ENCODE peak calls at places on chromosome 16, in ten cellular contexts. One of them, this sample, is unnamed.

GRCh38 chr16:11675561-11676511 is 7.6 kb downstream of the SNN start:
- DNase-seq in Panc1: no peak
- DNase-seq in HCT116: peak; percentile 72
- DNase-seq in effector memory CD4-positive, alpha-beta T cell: no peak
- DNase-seq in uterus: no peak
- DNase-seq in PC-3: no peak
- DNase-seq in transverse colon: peak; percentile 69
- DNase-seq in mesendoderm: peak; percentile 66
- DNase-seq in CD8-positive, alpha-beta memory T cell: no peak
- DNase-seq in naive thymus-derived CD4-positive, alpha-beta T cell: no peak
- DNase-seq in this sample: no peak

GRCh38 chr16:4790871-4791270 is 2.7 kb upstream of the SEPTIN12 start:
- DNase-seq in naive thymus-derived CD4-positive, alpha-beta T cell: no peak
- DNase-seq in mesendoderm: no peak
- DNase-seq in uterus: no peak
- DNase-seq in CD8-positive, alpha-beta memory T cell: no peak
- DNase-seq in Panc1: no peak
- DNase-seq in effector memory CD4-positive, alpha-beta T cell: no peak
- DNase-seq in PC-3: no peak
- DNase-seq in HCT116: no peak
- DNase-seq in transverse colon: no peak
- DNase-seq in this sample: no peak

GRCh38 chr16:26981266-26981938 is 85.3 kb upstream of the C16orf82 start:
- DNase-seq in effector memory CD4-positive, alpha-beta T cell: no peak
- DNase-seq in mesendoderm: no peak
- DNase-seq in naive thymus-derived CD4-positive, alpha-beta T cell: no peak
- DNase-seq in PC-3: no peak
- DNase-seq in uterus: no peak
- DNase-seq in Panc1: no peak
- DNase-seq in HCT116: no peak
- DNase-seq in transverse colon: no peak
- DNase-seq in CD8-positive, alpha-beta memory T cell: no peak
- DNase-seq in this sample: no peak

GRCh38 chr16:28990375-28991040 is 5.7 kb downstream of the LAT start:
- DNase-seq in naive thymus-derived CD4-positive, alpha-beta T cell: no peak
- DNase-seq in transverse colon: no peak
- DNase-seq in HCT116: no peak
- DNase-seq in uterus: no peak
- DNase-seq in mesendoderm: no peak
- DNase-seq in Panc1: no peak
- DNase-seq in CD8-positive, alpha-beta memory T cell: no peak
- DNase-seq in effector memory CD4-positive, alpha-beta T cell: no peak
- DNase-seq in PC-3: no peak
- DNase-seq in this sample: no peak

GRCh38 chr16:59259964-59260348 is 525.8 kb upstream of the GOT2 start:
- DNase-seq in effector memory CD4-positive, alpha-beta T cell: no peak
- DNase-seq in PC-3: no peak
- DNase-seq in naive thymus-derived CD4-positive, alpha-beta T cell: no peak
- DNase-seq in CD8-positive, alpha-beta memory T cell: no peak
- DNase-seq in uterus: no peak
- DNase-seq in HCT116: no peak
- DNase-seq in mesendoderm: no peak
- DNase-seq in Panc1: no peak
- DNase-seq in transverse colon: no peak
- DNase-seq in this sample: no peak

GRCh38 chr16:72560617-72561016 is 388.7 kb upstream of the PMFBP1 start:
- DNase-seq in HCT116: no peak
- DNase-seq in mesendoderm: no peak
- DNase-seq in CD8-positive, alpha-beta memory T cell: no peak
- DNase-seq in Panc1: no peak
- DNase-seq in transverse colon: no peak
- DNase-seq in effector memory CD4-positive, alpha-beta T cell: no peak
- DNase-seq in uterus: no peak
- DNase-seq in naive thymus-derived CD4-positive, alpha-beta T cell: no peak
- DNase-seq in PC-3: no peak
- DNase-seq in this sample: no peak

GRCh38 chr16:66469291-66469931 is 42.3 kb downstream of the BEAN1 start:
- DNase-seq in effector memory CD4-positive, alpha-beta T cell: no peak
- DNase-seq in transverse colon: no peak
- DNase-seq in uterus: no peak
- DNase-seq in HCT116: no peak
- DNase-seq in PC-3: no peak
- DNase-seq in mesendoderm: no peak
- DNase-seq in CD8-positive, alpha-beta memory T cell: no peak
- DNase-seq in Panc1: no peak
- DNase-seq in naive thymus-derived CD4-positive, alpha-beta T cell: no peak
- DNase-seq in this sample: no peak

GRCh38 chr16:84153660-84154214 is 8.6 kb downstream of the DNAAF1 start:
- DNase-seq in HCT116: no peak
- DNase-seq in uterus: no peak
- DNase-seq in mesendoderm: no peak
- DNase-seq in effector memory CD4-positive, alpha-beta T cell: no peak
- DNase-seq in CD8-positive, alpha-beta memory T cell: no peak
- DNase-seq in PC-3: no peak
- DNase-seq in transverse colon: no peak
- DNase-seq in Panc1: no peak
- DNase-seq in naive thymus-derived CD4-positive, alpha-beta T cell: no peak
- DNase-seq in this sample: no peak

GRCh38 chr16:80804451-80805383 is at the start of gene CDYL2:
- DNase-seq in PC-3: peak; percentile 57
- DNase-seq in effector memory CD4-positive, alpha-beta T cell: peak; percentile 7
- DNase-seq in uterus: no peak
- DNase-seq in naive thymus-derived CD4-positive, alpha-beta T cell: no peak
- DNase-seq in CD8-positive, alpha-beta memory T cell: peak; percentile 44
- DNase-seq in mesendoderm: no peak
- DNase-seq in Panc1: no peak
- DNase-seq in HCT116: no peak
- DNase-seq in transverse colon: peak; percentile 61
- DNase-seq in this sample: no peak

GRCh38 chr16:27374231-27374793 is 27.7 kb upstream of the IL21R start:
- DNase-seq in transverse colon: no peak
- DNase-seq in uterus: no peak
- DNase-seq in CD8-positive, alpha-beta memory T cell: no peak
- DNase-seq in HCT116: no peak
- DNase-seq in naive thymus-derived CD4-positive, alpha-beta T cell: no peak
- DNase-seq in Panc1: no peak
- DNase-seq in mesendoderm: no peak
- DNase-seq in PC-3: no peak
- DNase-seq in effector memory CD4-positive, alpha-beta T cell: no peak
- DNase-seq in this sample: no peak

GRCh38 chr16:75494184-75494583 is 1.1 kb downstream of the CHST6 start:
- DNase-seq in uterus: no peak
- DNase-seq in mesendoderm: no peak
- DNase-seq in Panc1: no peak
- DNase-seq in transverse colon: no peak
- DNase-seq in HCT116: no peak
- DNase-seq in PC-3: no peak
- DNase-seq in CD8-positive, alpha-beta memory T cell: no peak
- DNase-seq in effector memory CD4-positive, alpha-beta T cell: no peak
- DNase-seq in naive thymus-derived CD4-positive, alpha-beta T cell: no peak
- DNase-seq in this sample: no peak

GRCh38 chr16:56911771-56912541 is 20.0 kb upstream of the HERPUD1 start:
- DNase-seq in effector memory CD4-positive, alpha-beta T cell: no peak
- DNase-seq in mesendoderm: peak; percentile 37
- DNase-seq in Panc1: no peak
- DNase-seq in CD8-positive, alpha-beta memory T cell: no peak
- DNase-seq in uterus: no peak
- DNase-seq in PC-3: no peak
- DNase-seq in naive thymus-derived CD4-positive, alpha-beta T cell: no peak
- DNase-seq in HCT116: no peak
- DNase-seq in transverse colon: peak; percentile 74
- DNase-seq in this sample: no peak

GRCh38 chr16:63287411-63287810 is 1251.2 kb upstream of the CDH8 start:
- DNase-seq in CD8-positive, alpha-beta memory T cell: no peak
- DNase-seq in HCT116: no peak
- DNase-seq in Panc1: no peak
- DNase-seq in PC-3: no peak
- DNase-seq in uterus: no peak
- DNase-seq in effector memory CD4-positive, alpha-beta T cell: no peak
- DNase-seq in transverse colon: no peak
- DNase-seq in naive thymus-derived CD4-positive, alpha-beta T cell: no peak
- DNase-seq in mesendoderm: no peak
- DNase-seq in this sample: no peak
- H3K27ac ChIP-seq in CD8-positive, alpha-beta memory T cell: no peak overlapping the region
- H3K27ac ChIP-seq in HCT116: no peak overlapping the region
- H3K27ac ChIP-seq in Panc1: no peak overlapping the region
- H3K27ac ChIP-seq in PC-3: no peak overlapping the region
- H3K27ac ChIP-seq in uterus: no peak overlapping the region
- H3K27ac ChIP-seq in effector memory CD4-positive, alpha-beta T cell: no peak overlapping the region
- H3K27ac ChIP-seq in transverse colon: no peak overlapping the region
- H3K27ac ChIP-seq in naive thymus-derived CD4-positive, alpha-beta T cell: no peak overlapping the region
- H3K27ac ChIP-seq in mesendoderm: no peak overlapping the region
- H3K27ac ChIP-seq in this sample: no peak overlapping the region

DNA sequence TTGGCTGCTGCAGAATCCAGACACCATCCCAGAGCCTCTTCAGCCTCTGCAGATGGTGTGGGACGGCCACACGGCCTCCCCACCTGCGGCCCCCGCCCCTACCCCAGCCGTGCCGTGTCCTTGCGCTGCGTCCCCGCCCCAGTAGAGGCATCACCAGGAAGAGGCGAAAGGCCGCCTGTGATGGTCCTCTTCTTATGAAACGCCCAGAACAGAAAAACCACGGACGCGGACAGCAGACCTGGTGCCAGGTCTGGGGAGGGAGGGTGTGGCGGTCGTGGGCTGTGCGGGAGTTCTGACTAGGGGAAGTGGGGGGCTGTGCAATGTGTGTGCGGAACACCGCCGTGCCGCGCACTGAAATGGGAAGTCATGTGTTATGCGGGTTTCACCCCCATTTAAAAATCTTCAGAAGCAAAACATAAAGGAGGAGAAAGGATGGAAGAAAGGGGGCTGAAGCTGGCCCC is 25.5 kb downstream of the ACSF3 start:
- DNase-seq in mesendoderm: no peak
- DNase-seq in CD8-positive, alpha-beta memory T cell: no peak
- DNase-seq in naive thymus-derived CD4-positive, alpha-beta T cell: no peak
- DNase-seq in transverse colon: no peak
- DNase-seq in Panc1: no peak
- DNase-seq in HCT116: no peak
- DNase-seq in PC-3: no peak
- DNase-seq in effector memory CD4-positive, alpha-beta T cell: no peak
- DNase-seq in uterus: no peak
- DNase-seq in this sample: no peak
- H3K4me1 ChIP-seq in mesendoderm: no peaks in the 10 kb centered on the region
- H3K4me1 ChIP-seq in CD8-positive, alpha-beta memory T cell: peaks cover 53% of the 10 kb centered on the region
- H3K4me1 ChIP-seq in naive thymus-derived CD4-positive, alpha-beta T cell: peaks cover 20% of the 10 kb centered on the region
- H3K4me1 ChIP-seq in transverse colon: peaks cover 4% of the 10 kb centered on the region
- H3K4me1 ChIP-seq in Panc1: no peaks in the 10 kb centered on the region
- H3K4me1 ChIP-seq in HCT116: no peaks in the 10 kb centered on the region
- H3K4me1 ChIP-seq in PC-3: no peaks in the 10 kb centered on the region
- H3K4me1 ChIP-seq in effector memory CD4-positive, alpha-beta T cell: peaks cover 36% of the 10 kb centered on the region
- H3K4me1 ChIP-seq in uterus: no peaks in the 10 kb centered on the region
- H3K4me1 ChIP-seq in this sample: peaks cover 2% of the 10 kb centered on the region

GRCh38 chr16:15043344-15043743 is 12.5 kb downstream of the NTAN1 start:
- DNase-seq in PC-3: peak; percentile 67
- DNase-seq in CD8-positive, alpha-beta memory T cell: no peak
- DNase-seq in uterus: no peak
- DNase-seq in HCT116: no peak
- DNase-seq in mesendoderm: no peak
- DNase-seq in Panc1: no peak
- DNase-seq in transverse colon: no peak
- DNase-seq in naive thymus-derived CD4-positive, alpha-beta T cell: no peak
- DNase-seq in effector memory CD4-positive, alpha-beta T cell: no peak
- DNase-seq in this sample: no peak
- H3K36me3 ChIP-seq in PC-3: peaks cover 2% of the 10 kb centered on the region
- H3K36me3 ChIP-seq in CD8-positive, alpha-beta memory T cell: peaks cover 28% of the 10 kb centered on the region
- H3K36me3 ChIP-seq in uterus: no peaks in the 10 kb centered on the region
- H3K36me3 ChIP-seq in HCT116: peaks cover 11% of the 10 kb centered on the region
- H3K36me3 ChIP-seq in mesendoderm: peaks cover 9% of the 10 kb centered on the region
- H3K36me3 ChIP-seq in Panc1: peaks cover 14% of the 10 kb centered on the region
- H3K36me3 ChIP-seq in transverse colon: peaks cover 27% of the 10 kb centered on the region
- H3K36me3 ChIP-seq in naive thymus-derived CD4-positive, alpha-beta T cell: peaks cover 4% of the 10 kb centered on the region
- H3K36me3 ChIP-seq in effector memory CD4-positive, alpha-beta T cell: peaks cover 34% of the 10 kb centered on the region
- H3K36me3 ChIP-seq in this sample: peaks cover 16% of the 10 kb centered on the region

GRCh38 chr16:61862221-61862620 is 174.0 kb downstream of the CDH8 start:
- DNase-seq in Panc1: no peak
- DNase-seq in naive thymus-derived CD4-positive, alpha-beta T cell: no peak
- DNase-seq in uterus: no peak
- DNase-seq in PC-3: no peak
- DNase-seq in HCT116: no peak
- DNase-seq in transverse colon: no peak
- DNase-seq in effector memory CD4-positive, alpha-beta T cell: no peak
- DNase-seq in CD8-positive, alpha-beta memory T cell: no peak
- DNase-seq in mesendoderm: no peak
- DNase-seq in this sample: no peak
- H3K27ac ChIP-seq in Panc1: no peak overlapping the region
- H3K27ac ChIP-seq in naive thymus-derived CD4-positive, alpha-beta T cell: no peak overlapping the region
- H3K27ac ChIP-seq in uterus: no peak overlapping the region
- H3K27ac ChIP-seq in PC-3: no peak overlapping the region
- H3K27ac ChIP-seq in HCT116: no peak overlapping the region
- H3K27ac ChIP-seq in transverse colon: no peak overlapping the region
- H3K27ac ChIP-seq in effector memory CD4-positive, alpha-beta T cell: no peak overlapping the region
- H3K27ac ChIP-seq in CD8-positive, alpha-beta memory T cell: no peak overlapping the region
- H3K27ac ChIP-seq in mesendoderm: no peak overlapping the region
- H3K27ac ChIP-seq in this sample: no peak overlapping the region

DNA sequence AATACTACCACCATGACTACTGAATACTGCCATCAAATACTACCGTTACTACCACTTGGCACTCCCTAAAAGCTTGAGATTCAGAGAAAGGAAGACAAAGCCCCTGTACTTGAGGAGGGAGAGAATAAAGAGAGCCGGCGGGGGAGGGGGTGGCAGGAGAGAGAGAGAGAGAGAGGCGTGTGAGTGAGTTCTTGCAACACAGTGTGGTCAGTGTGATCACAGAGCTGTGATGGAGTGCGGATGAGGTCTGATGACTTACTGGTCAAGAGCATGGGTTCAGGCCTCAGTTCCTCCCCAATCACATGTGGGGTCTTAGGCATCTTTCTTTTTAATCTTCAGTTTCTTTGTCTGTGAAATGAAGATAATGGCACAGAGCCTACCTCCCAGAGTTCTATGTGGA is 19.2 kb downstream of the PRKCB start:
- DNase-seq in HCT116: no peak
- DNase-seq in Panc1: no peak
- DNase-seq in effector memory CD4-positive, alpha-beta T cell: no peak
- DNase-seq in transverse colon: no peak
- DNase-seq in PC-3: no peak
- DNase-seq in uterus: no peak
- DNase-seq in naive thymus-derived CD4-positive, alpha-beta T cell: no peak
- DNase-seq in mesendoderm: no peak
- DNase-seq in CD8-positive, alpha-beta memory T cell: no peak
- DNase-seq in this sample: no peak
- H3K4me1 ChIP-seq in HCT116: no peaks in the 10 kb centered on the region
- H3K4me1 ChIP-seq in Panc1: no peaks in the 10 kb centered on the region
- H3K4me1 ChIP-seq in effector memory CD4-positive, alpha-beta T cell: peaks cover 11% of the 10 kb centered on the region
- H3K4me1 ChIP-seq in transverse colon: no peaks in the 10 kb centered on the region
- H3K4me1 ChIP-seq in PC-3: no peaks in the 10 kb centered on the region
- H3K4me1 ChIP-seq in uterus: no peaks in the 10 kb centered on the region
- H3K4me1 ChIP-seq in naive thymus-derived CD4-positive, alpha-beta T cell: peaks cover 27% of the 10 kb centered on the region
- H3K4me1 ChIP-seq in mesendoderm: no peaks in the 10 kb centered on the region
- H3K4me1 ChIP-seq in CD8-positive, alpha-beta memory T cell: peaks cover 68% of the 10 kb centered on the region
- H3K4me1 ChIP-seq in this sample: peaks cover 1% of the 10 kb centered on the region

This sample was measured in iPS DF 6.9.